ENCODE peak calls at places on chromosomes 16 and 17, in eight cellular contexts. J is WTC11; H is GM12865; V is endothelial cell; P is GM13977; G is activated CD8-positive, alpha-beta T cell treated with anti-CD3 and anti-CD28 coated beads for 36 hours; T is cardiac muscle cell; Q is AG09309. L is an unnamed sample.

GRCh38 chr17:50944054-50944901 is 78.1 kb upstream of the TOB1 start:
- DNase-seq in J (peak), H (peak), V (peak), P (peak), G (peak), T (peak), Q (no peak), L (peak)

GRCh38 chr16:87608400-87608985 is 6.2 kb downstream of the JPH3 start:
- DNase-seq in J (peak), H (peak), V (peak), P (peak), G (peak), T (peak), Q (no peak), L (peak)

GRCh38 chr16:57503366-57503765 is 17.1 kb upstream of the DOK4 start:
- DNase-seq in J (no peak), H (no peak), V (no peak), P (no peak), G (no peak), T (no peak), Q (no peak), L (no peak)

GRCh38 chr17:17508641-17509591 is 12.7 kb upstream of the RASD1 start:
- DNase-seq in J (no peak), H (no peak), V (no peak), P (no peak), G (no peak), T (no peak), Q (no peak), L (no peak)

GRCh38 chr17:48831549-48831883 is 681 bp downstream of the CALCOCO2 start:
- DNase-seq in J (no peak), H (no peak), V (no peak), P (no peak), G (no peak), T (no peak), Q (no peak), L (no peak)

GRCh38 chr17:40963838-40964237 is 2.9 kb downstream of the KRT39 start:
- DNase-seq in J (no peak), H (peak), V (no peak), P (peak), G (no peak), T (no peak), Q (no peak), L (peak)

GRCh38 chr16:30007378-30007895 is 3.4 kb downstream of the DOC2A start:
- DNase-seq in J (no peak), H (no peak), V (no peak), P (no peak), G (no peak), T (no peak), Q (no peak), L (no peak)

GRCh38 chr16:31200821-31201510 is 1.6 kb downstream of the PYCARD start:
- DNase-seq in J (no peak), H (peak), V (no peak), P (no peak), G (peak), T (no peak), Q (no peak), L (no peak)

GRCh38 chr17:61862105-61862574 is 1.2 kb downstream of the BRIP1 start:
- DNase-seq in J (no peak), H (peak), V (no peak), P (no peak), G (no peak), T (peak), Q (no peak), L (no peak)

GRCh38 chr17:72122668-72123495 is 2.1 kb downstream of the SOX9 start:
- DNase-seq in J (peak), H (peak), V (peak), P (peak), G (peak), T (peak), Q (no peak), L (peak)

GRCh38 chr16:75682308-75682707 is 5.5 kb upstream of the CPHXL2 start:
- DNase-seq in J (no peak), H (no peak), V (no peak), P (no peak), G (no peak), T (no peak), Q (no peak), L (no peak)

GRCh38 chr16:49010879-49011278 is 270.8 kb downstream of the CBLN1 start:
- DNase-seq in J (no peak), H (no peak), V (no peak), P (no peak), G (no peak), T (no peak), Q (no peak), L (no peak)

GRCh38 chr16:11111891-11112634 is 143.9 kb downstream of the SOCS1 start:
- DNase-seq in J (no peak), H (no peak), V (no peak), P (no peak), G (no peak), T (no peak), Q (no peak), L (no peak)

GRCh38 chr16:31138621-31139578 is 3.4 kb upstream of the PRSS8 start:
- DNase-seq in J (peak), H (no peak), V (no peak), P (no peak), G (no peak), T (no peak), Q (no peak), L (peak)

GRCh38 chr17:30267625-30268024 is 24.1 kb downstream of the BLMH start:
- DNase-seq in J (no peak), H (no peak), V (no peak), P (no peak), G (no peak), T (no peak), Q (no peak), L (no peak)

GRCh38 chr16:24358117-24358516 is 102.0 kb downstream of the CACNG3 start:
- DNase-seq in J (no peak), H (no peak), V (no peak), P (no peak), G (no peak), T (no peak), Q (no peak), L (no peak)

GRCh38 chr17:70535986-70536385 is 366.7 kb downstream of the KCNJ2 start:
- DNase-seq in J (no peak), H (no peak), V (no peak), P (no peak), G (no peak), T (no peak), Q (no peak), L (no peak)

GRCh38 chr16:30892670-30893069 is 1.2 kb downstream of the BCL7C start:
- DNase-seq in J (no peak), H (no peak), V (no peak), P (no peak), G (no peak), T (no peak), Q (no peak), L (no peak)

GRCh38 chr16:50684823-50685455 is 3.8 kb upstream of the SNX20 start:
- DNase-seq in J (no peak), H (peak), V (no peak), P (no peak), G (peak), T (no peak), Q (no peak), L (peak)

DNA sequence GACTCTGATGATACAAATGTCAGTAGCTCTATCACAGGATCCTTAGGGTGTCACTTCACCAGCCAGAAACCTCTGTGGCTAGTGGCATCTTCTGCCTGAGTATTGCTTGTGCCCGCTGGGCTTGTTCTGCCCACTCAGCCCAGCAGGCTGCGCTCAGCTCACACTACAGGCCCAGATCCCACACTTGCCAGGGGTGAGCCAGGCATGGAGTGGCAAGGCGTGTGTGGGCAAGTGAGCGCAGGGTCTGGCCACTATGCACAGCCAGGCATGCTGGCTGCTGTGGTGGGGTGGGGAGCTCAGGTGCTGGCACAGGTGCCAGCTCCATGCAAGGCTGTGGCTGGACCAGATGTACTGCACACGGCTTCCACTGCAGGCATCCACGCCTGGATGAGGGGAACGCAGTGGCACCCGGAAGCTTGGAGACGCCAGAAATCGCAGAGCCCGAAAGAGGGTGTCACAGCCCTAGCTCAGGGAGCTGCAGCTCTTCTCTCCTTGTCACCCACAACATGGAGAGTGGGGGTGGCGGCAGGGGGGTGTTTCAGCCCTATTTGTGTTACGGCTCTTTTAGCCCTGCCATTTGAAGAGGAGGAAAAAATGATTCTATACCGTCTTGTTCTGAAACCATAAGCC is 10.2 kb downstream of the CFAP97D1 start:
- DNase-seq in J (peak), H (no peak), V (no peak), P (no peak), G (no peak), T (no peak), Q (no peak), L (no peak)
- TF ChIP-seq CTCF in J (no peak), H (no peak), V (no peak), P (no peak), G (no peak), T (peak), Q (peak), L (no peak)

GRCh38 chr16:81214745-81215166 is 23.7 kb upstream of the BCO1 start:
- DNase-seq in J (peak), H (peak), V (peak), P (no peak), G (peak), T (peak), Q (no peak), L (peak)
- TF ChIP-seq CTCF in J (no peak), H (no peak), V (peak), P (peak), G (no peak), T (peak), Q (peak), L (no peak)

GRCh38 chr16:84044108-84044488 is 1.5 kb upstream of the SLC38A8 start:
- DNase-seq in J (peak), H (peak), V (peak), P (no peak), G (peak), T (peak), Q (no peak), L (no peak)
- TF ChIP-seq CTCF in J (peak), H (no peak), V (peak), P (no peak), G (peak), T (peak), Q (peak), L (no peak)

DNA sequence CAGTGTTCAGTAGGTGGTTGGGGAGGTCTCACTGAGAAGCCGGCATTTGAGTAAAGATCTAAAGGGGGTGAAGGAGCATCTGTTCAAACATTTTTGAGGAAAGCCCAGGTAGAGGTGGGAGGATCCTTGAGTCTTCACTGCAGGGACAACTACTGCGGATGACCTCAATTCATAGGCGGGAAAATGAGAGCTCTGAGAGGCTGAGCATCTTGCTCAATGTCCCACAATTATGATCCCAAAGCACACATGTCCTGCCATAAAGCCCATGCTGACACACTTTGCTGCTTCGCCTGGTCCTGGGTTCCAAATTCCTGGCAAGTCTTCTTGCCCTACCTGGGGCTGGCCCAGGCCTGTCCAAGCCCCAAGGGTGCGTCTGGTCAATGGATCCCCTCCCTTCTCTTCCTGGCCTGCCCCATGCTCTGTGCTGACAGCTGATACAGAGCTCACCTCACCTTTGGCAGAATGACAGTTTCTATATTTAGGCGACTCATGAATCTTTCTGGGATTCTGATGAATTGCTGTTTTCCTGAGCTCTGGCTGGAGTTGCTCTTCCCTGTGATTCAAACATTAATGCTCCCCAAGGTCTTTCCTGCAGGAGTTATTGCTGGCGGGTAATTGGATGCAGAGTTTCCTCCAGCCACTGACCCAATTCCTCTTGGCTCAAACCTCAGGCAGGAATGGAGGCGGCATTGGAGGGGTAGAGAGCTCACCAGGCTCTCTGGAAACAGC is 129.1 kb downstream of the ASIC2 start:
- DNase-seq in J (no peak), H (no peak), V (no peak), P (no peak), G (no peak), T (no peak), Q (no peak), L (no peak)
- TF ChIP-seq CTCF in J (no peak), H (no peak), V (no peak), P (no peak), G (no peak), T (no peak), Q (no peak), L (no peak)

GRCh38 chr17:2054262-2054739 is 602 bp upstream of the HIC1 start:
- DNase-seq in J (no peak), H (no peak), V (no peak), P (peak), G (peak), T (peak), Q (no peak), L (peak)
- TF ChIP-seq CTCF in J (no peak), H (no peak), V (no peak), P (no peak), G (no peak), T (no peak), Q (no peak), L (no peak)